ENCODE peak calls at places on chromosomes 1 and 21, in seven cellular contexts. V is esophagus squamous epithelium, C is AG09309, U is uterus, Q is mucosa of descending colon, B is astrocyte of the spinal cord, O is fibroblast of lung. Z is an unnamed sample.

GRCh38 chr1:218209351-218209861 is 75.7 kb upstream of the RRP15 start:
- DNase-seq in Q (no peak), U (no peak), O (peak; percentile 87), B (peak; percentile 59), V (no peak), C (peak; percentile 59), Z (no peak)

GRCh38 chr1:102836991-102837390 is 271.3 kb downstream of the COL11A1 start:
- DNase-seq in U (no peak), B (no peak), C (no peak), V (no peak), Q (no peak), O (no peak), Z (no peak)

GRCh38 chr21:37130971-37131370 is 57.9 kb downstream of the TTC3 start:
- DNase-seq in C (no peak), U (no peak), B (no peak), Q (no peak), O (no peak), V (no peak), Z (no peak)

GRCh38 chr1:154179951-154180687 is 11.8 kb downstream of the TPM3 start:
- DNase-seq in C (no peak), U (no peak), V (no peak), O (no peak), Q (peak; percentile 40), B (no peak), Z (peak; percentile 86)

GRCh38 chr1:28885472-28885877 is 28.9 kb upstream of the EPB41 start:
- DNase-seq in B (no peak), Q (no peak), U (no peak), O (no peak), V (no peak), C (no peak), Z (no peak)

GRCh38 chr21:36859744-36860501 is 106.5 kb downstream of the HLCS start:
- DNase-seq in O (peak; percentile 29), C (no peak), U (peak; percentile 70), V (no peak), Q (peak; percentile 85), B (peak; percentile 33), Z (peak; percentile 81)

GRCh38 chr1:93715529-93716126 is 34.0 kb upstream of the BCAR3 start:
- DNase-seq in B (no peak), C (no peak), O (peak; percentile 36), Q (no peak), V (no peak), U (no peak), Z (no peak)

GRCh38 chr1:161817155-161817730 is 51.1 kb downstream of the ATF6 start:
- DNase-seq in C (no peak), V (no peak), Q (peak; percentile 9), B (no peak), U (no peak), O (no peak), Z (no peak)

GRCh38 chr1:21003281-21003680 is 173.4 kb downstream of the EIF4G3 start:
- DNase-seq in U (no peak), V (no peak), B (no peak), Q (no peak), O (no peak), C (no peak), Z (no peak)

GRCh38 chr1:77545970-77546369 is 136.5 kb downstream of the ZZZ3 start:
- DNase-seq in O (no peak), U (no peak), C (peak; percentile 64), V (no peak), Q (no peak), B (peak; percentile 82), Z (no peak)

GRCh38 chr1:204077979-204078696 is 5.2 kb downstream of the SOX13 start:
- DNase-seq in B (no peak), C (no peak), Q (no peak), U (no peak), O (peak; percentile 15), V (no peak), Z (no peak)

GRCh38 chr1:169483500-169483966 is 2.2 kb downstream of the SLC19A2 start:
- DNase-seq in C (no peak), B (peak; percentile 44), O (peak; percentile 89), U (no peak), Q (peak; percentile 36), V (no peak), Z (peak; percentile 56)

GRCh38 chr1:167650266-167651160 is 20.5 kb downstream of the RCSD1 start:
- DNase-seq in C (no peak), U (peak; percentile 19), O (no peak), B (no peak), V (no peak), Q (no peak), Z (no peak)

GRCh38 chr1:167648252-167648849 is 18.3 kb downstream of the RCSD1 start:
- DNase-seq in O (no peak), V (no peak), U (no peak), B (no peak), Q (no peak), C (no peak), Z (no peak)

GRCh38 chr1:167651161-167651693 is 21.2 kb downstream of the RCSD1 start:
- DNase-seq in Q (no peak), V (no peak), O (no peak), U (no peak), B (no peak), C (no peak), Z (peak; percentile 81)

GRCh38 chr1:167645625-167646410 is 15.8 kb downstream of the RCSD1 start:
- DNase-seq in U (no peak), B (no peak), Q (no peak), C (no peak), O (no peak), V (no peak), Z (no peak)

DNA sequence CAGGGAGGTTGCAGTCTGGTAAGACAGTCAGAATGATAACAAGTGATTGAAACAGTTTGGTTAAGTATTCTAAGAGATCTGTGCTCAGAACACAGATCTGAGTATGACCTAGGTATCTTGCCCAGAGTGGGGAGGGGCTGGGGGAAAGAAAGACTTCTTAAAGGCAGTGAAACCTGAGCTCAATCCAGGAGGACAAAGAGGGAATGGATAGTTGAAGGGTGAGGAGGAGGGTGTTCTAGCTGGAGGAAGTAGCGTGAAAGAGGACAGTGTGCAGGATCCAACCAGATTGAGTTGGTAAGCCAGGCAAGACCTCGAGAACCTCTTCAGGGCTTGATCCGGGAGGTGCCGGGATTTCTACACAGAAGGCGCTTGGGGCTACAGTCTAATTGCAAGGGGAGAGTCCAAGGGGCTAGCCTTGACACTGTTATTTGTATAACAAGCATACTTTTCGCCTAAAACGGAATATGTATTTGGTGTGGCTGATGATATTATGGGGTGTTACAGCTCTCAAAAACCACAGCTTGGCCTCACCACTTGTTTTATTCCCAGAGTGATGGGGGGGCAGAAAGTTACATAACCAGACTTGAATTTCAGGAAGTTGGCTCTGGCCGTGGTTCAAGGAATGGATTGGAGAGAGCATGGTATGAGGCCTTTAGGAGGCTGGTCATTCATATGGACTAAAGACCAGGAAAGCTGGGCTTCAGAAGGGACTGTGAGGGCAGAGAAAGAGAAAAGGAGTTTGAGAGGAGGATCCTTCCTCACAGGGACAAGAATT is 19.1 kb downstream of the RCSD1 start:
- DNase-seq in C (no peak), B (no peak), V (no peak), O (no peak), Q (peak; percentile 56), U (peak; percentile 29), Z (no peak)
- H3K4me3 ChIP-seq in C (no peak overlapping the region), B (no peak overlapping the region), V (no peak overlapping the region), O (no peak overlapping the region), Q (no peak overlapping the region), U (no peak overlapping the region), Z (no peak overlapping the region)

GRCh38 chr1:22728751-22729399 is 18.2 kb downstream of the EPHB2 start:
- DNase-seq in B (no peak), Q (no peak), U (no peak), V (no peak), O (peak; percentile 61), C (no peak), Z (no peak)

GRCh38 chr1:22729400-22729773 is 18.7 kb downstream of the EPHB2 start:
- DNase-seq in C (no peak), U (no peak), Q (no peak), O (no peak), B (no peak), V (no peak), Z (no peak)

GRCh38 chr1:22733643-22734042 is 23.0 kb downstream of the EPHB2 start:
- DNase-seq in U (no peak), B (no peak), O (no peak), V (no peak), Q (no peak), C (no peak), Z (no peak)

GRCh38 chr1:22729921-22730320 is 19.3 kb downstream of the EPHB2 start:
- DNase-seq in Q (no peak), V (no peak), U (no peak), B (no peak), C (no peak), O (no peak), Z (no peak)

GRCh38 chr1:22731924-22732522 is 21.4 kb downstream of the EPHB2 start:
- DNase-seq in V (no peak), Q (peak; percentile 57), O (peak; percentile 37), C (no peak), U (no peak), B (no peak), Z (peak; percentile 37)
- H3K4me3 ChIP-seq in V (no peak overlapping the region), Q (no peak overlapping the region), O (no peak overlapping the region), C (no peak overlapping the region), U (no peak overlapping the region), B (no peak overlapping the region), Z (no peak overlapping the region)

GRCh38 chr1:50971748-50972305 is 1.8 kb downstream of the CDKN2C start:
- DNase-seq in B (no peak), O (peak; percentile 31), Q (no peak), U (no peak), C (no peak), V (no peak), Z (no peak)
- H3K4me3 ChIP-seq in B (no peak overlapping the region), O (peak overlapping the region; percentile 88), Q (no peak overlapping the region), U (peak overlapping the region; percentile 80), C (peak overlapping the region; percentile 12), V (peak overlapping the region; percentile 82), Z (no peak overlapping the region)

DNA sequence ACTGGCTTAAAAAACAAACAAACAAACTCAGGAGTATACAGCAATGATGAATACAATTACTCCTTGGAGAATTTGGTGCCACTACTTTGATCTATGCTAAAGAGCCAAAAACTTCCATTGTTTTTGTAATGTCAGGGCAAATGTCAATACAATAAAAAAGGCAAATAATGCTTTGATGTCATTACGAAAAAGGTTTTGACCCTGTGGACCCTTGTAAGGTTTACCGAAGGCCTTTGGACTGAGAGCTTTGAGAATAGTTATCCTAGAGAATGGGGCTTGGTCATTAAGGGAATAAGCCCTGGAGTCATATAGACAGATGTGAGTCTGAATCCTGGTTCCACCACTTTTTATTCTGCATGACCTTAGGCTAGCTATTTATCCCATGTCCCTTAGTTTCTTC is 27.5 kb downstream of the CEP170 start:
- DNase-seq in C (no peak), O (no peak), B (no peak), V (no peak), Q (no peak), U (no peak), Z (no peak)
- H3K4me3 ChIP-seq in C (no peak overlapping the region), O (no peak overlapping the region), B (no peak overlapping the region), V (no peak overlapping the region), Q (no peak overlapping the region), U (no peak overlapping the region), Z (no peak overlapping the region)

Z was measured in small intestine.